ENCODE peak calls at places on chromosomes 12 and 14, in eight cellular contexts. O is A549, A is HepG2, S is right lobe of liver, W is K562, V is upper lobe of left lung, U is HCT116, G is body of pancreas. D is an unnamed sample.

GRCh38 chr12:18074001-18074400 is 16.0 kb downstream of the RERGL start:
- ATAC-seq in O (no peak), A (no peak), S (no peak), W (no peak), V (no peak), U (no peak), G (no peak), D (no peak)

GRCh38 chr12:27428466-27428865 is 18.1 kb upstream of the SMCO2 start:
- ATAC-seq in O (no peak), A (no peak), S (no peak), W (no peak), V (no peak), U (no peak), G (no peak), D (no peak)

GRCh38 chr12:122238861-122239260 is 13.0 kb upstream of the DIABLO start:
- ATAC-seq in O (no peak), A (no peak), S (no peak), W (no peak), V (no peak), U (no peak), G (no peak), D (no peak)

GRCh38 chr12:46811185-46811584 is 14.6 kb downstream of the SLC38A4 start:
- ATAC-seq in O (no peak), A (no peak), S (no peak), W (no peak), V (no peak), U (no peak), G (no peak), D (no peak)

GRCh38 chr12:96810057-96810456 is 97.0 kb upstream of the NEDD1 start:
- ATAC-seq in O (no peak), A (no peak), S (no peak), W (no peak), V (no peak), U (no peak), G (no peak), D (no peak)

GRCh38 chr12:120620624-120621023 is 19.8 kb upstream of the CABP1 start:
- ATAC-seq in O (peak; percentile 23), A (no peak), S (no peak), W (no peak), V (no peak), U (peak; percentile 77), G (no peak), D (no peak)

GRCh38 chr12:2970744-2971143 is 11.5 kb downstream of the TEAD4 start:
- ATAC-seq in O (peak; percentile 61), A (no peak), S (no peak), W (no peak), V (no peak), U (no peak), G (no peak), D (no peak)

GRCh38 chr12:91877461-91878230 is 268.0 kb downstream of the BTG1 start:
- ATAC-seq in O (no peak), A (no peak), S (peak; percentile 67), W (no peak), V (no peak), U (no peak), G (no peak), D (no peak)

GRCh38 chr12:57783861-57784260 is 1.3 kb downstream of the TSFM start:
- ATAC-seq in O (no peak), A (no peak), S (no peak), W (no peak), V (no peak), U (no peak), G (no peak), D (no peak)

GRCh38 chr12:50926415-50926814 is 25.9 kb upstream of the HIGD1C start:
- ATAC-seq in O (no peak), A (no peak), S (no peak), W (peak; percentile 13), V (no peak), U (no peak), G (no peak), D (no peak)

GRCh38 chr12:50925342-50925651 is 27.0 kb upstream of the HIGD1C start:
- ATAC-seq in O (no peak), A (peak; percentile 57), S (peak; percentile 31), W (peak; percentile 57), V (no peak), U (no peak), G (no peak), D (no peak)

GRCh38 chr12:50927356-50927755 is 25.0 kb upstream of the HIGD1C start:
- ATAC-seq in O (no peak), A (no peak), S (peak; percentile 32), W (no peak), V (no peak), U (no peak), G (peak; percentile 13), D (no peak)

GRCh38 chr12:50924439-50925341 is 27.7 kb upstream of the HIGD1C start:
- ATAC-seq in O (no peak), A (peak; percentile 87), S (peak; percentile 85), W (peak; percentile 87), V (peak; percentile 96), U (peak; percentile 88), G (peak; percentile 90), D (peak; percentile 96)

DNA sequence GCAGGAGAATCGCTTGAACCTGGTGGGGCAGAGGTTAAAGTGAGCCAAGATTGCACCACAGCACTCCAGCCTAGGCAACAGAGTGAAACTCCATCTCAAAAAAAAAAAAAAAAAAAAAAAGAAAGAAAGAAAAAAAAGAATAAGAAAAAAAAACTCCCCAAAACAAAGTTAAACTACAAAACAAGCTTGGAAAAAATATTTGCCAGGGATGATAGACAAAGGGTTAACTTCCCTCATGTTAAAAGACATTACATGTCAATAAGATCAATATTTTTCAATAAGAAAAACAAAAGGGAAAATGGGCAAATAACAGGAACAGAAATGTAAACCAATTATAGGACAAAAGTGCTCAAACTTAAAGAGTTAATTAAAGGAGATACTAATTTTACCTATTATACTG is 26.4 kb upstream of the HIGD1C start:
- ATAC-seq in O (no peak), A (no peak), S (peak; percentile 33), W (peak; percentile 5), V (no peak), U (no peak), G (no peak), D (no peak)
- H3K4me3 ChIP-seq in O (no peak overlapping the region), A (peak overlapping the region; percentile 85), S (peak overlapping the region; percentile 80), W (peak overlapping the region; percentile 61), V (peak overlapping the region; percentile 83), U (no peak overlapping the region), G (peak overlapping the region; percentile 89), D (peak overlapping the region; percentile 96)

DNA sequence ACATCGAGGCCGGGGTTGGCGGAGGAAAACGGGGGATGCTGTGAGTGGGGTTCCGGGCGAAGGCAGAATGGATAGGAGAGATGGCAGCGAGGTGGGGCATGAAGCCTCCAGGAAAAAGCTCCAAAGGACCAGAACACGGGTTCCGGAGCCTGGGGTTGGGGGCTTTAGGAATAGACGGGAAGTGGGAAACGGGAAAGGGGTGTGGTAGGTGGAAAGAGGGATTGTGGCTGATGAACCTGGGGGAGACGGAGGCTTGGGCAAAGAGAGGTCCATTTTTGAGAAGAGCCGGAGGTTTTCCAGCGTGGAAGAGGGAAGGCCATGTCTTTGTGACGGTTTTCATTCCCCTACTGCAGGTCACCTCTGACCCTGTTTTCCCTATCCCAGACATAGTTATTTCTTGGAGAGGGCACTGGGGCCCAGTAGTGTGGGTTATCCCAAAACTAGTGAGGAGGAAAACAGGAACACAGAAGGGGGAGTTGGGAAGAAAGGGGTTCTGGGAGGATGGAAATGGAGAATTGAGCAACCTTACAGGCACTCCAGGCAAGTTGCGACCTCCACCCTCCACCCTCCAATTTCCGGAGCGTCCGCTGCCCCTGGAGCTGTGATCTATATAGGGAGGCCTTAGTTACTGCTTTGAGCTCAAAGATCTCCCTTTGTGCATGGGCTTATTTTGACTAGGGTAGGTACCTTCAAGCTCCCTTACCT is 1.1 kb downstream of the ATN1 start:
- ATAC-seq in O (no peak), A (peak; percentile 21), S (no peak), W (peak; percentile 5), V (no peak), U (no peak), G (no peak), D (no peak)
- TF ChIP-seq POLR2A in O (no peak), A (no peak), S (no peak), W (no peak), V (no peak), U (peak; percentile 13), G (no peak), D (no peak)

GRCh38 chr12:129081755-129082250 is 228.5 kb downstream of the GLT1D1 start:
- ATAC-seq in O (no peak), A (no peak), S (no peak), W (no peak), V (no peak), U (no peak), G (no peak), D (no peak)
- H3K9me3 ChIP-seq in O (no peaks in the 10 kb centered on the region), A (no peaks in the 10 kb centered on the region), S (no peaks in the 10 kb centered on the region), W (no peaks in the 10 kb centered on the region), V (no peaks in the 10 kb centered on the region), U (peaks cover 9% of the 10 kb centered on the region), G (no peaks in the 10 kb centered on the region), D (no peaks in the 10 kb centered on the region)

DNA sequence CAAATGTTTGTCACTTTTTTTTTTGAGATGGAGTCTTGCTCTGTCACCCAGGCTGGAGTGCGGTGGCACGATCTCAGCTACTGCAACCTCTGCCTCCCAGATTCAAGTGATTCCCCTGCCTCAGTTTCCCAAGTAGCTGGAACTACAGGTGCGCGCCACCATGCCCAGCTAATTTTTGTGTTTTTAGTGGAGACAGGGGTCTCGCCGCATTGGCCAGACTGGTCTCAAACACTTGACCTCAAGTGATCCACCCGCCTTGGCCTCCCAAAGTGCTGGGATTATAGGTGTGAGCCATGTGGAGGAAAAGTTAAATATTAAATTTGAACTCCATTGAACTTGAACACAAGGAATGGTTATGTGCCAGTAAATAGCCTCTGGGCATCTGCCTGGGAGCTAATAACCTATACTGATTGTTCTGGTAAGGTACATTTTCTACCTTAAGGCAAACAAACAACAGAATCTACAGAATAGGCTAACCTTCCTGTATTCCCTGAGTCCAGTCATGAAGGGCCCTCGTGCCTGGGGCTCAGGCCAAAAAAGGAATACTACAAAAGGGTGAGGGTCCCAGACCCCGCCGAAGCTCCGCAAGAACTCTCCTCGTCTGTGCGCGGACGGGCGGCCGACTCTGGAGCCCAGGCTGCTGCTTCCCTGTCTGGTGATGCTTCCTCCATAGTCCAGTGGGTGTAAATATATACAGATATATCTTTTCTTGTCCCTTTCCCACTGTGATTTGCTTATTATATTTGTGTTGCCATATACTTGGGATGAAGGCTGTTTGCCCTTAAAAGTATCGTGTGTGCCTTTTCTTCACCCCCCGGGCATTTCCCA is 74.0 kb upstream of the EIF5 start:
- ATAC-seq in O (peak; percentile 58), A (peak; percentile 91), S (peak; percentile 71), W (peak; percentile 78), V (peak; percentile 28), U (peak; percentile 75), G (peak; percentile 49), D (peak; percentile 31)
- H3K4me3 ChIP-seq in O (peak overlapping the region; percentile 45), A (peak overlapping the region; percentile 75), S (peak overlapping the region; percentile 52), W (peak overlapping the region; percentile 39), V (peak overlapping the region; percentile 48), U (peak overlapping the region; percentile 63), G (peak overlapping the region; percentile 17), D (peak overlapping the region; percentile 71)